ENCODE peak calls at places on chromosome 13, in nine cellular contexts. K, I, U, L, Z, T, N, D and O are unnamed samples.
A peak's percentile ranks its signal among the peaks of the same experiment; 100 is the strongest.

GRCh38 chr13:23695711-23696512 is 125.7 kb downstream of the TNFRSF19 start:
- DNase-seq in Z (no peak), L (no peak), N (peak; percentile 67), I (no peak), K (no peak), D (peak; percentile 73), U (peak; percentile 62), T (peak; percentile 30), O (no peak)

GRCh38 chr13:22077205-22077683 is 406.4 kb downstream of the FGF9 start:
- DNase-seq in U (no peak), L (no peak), I (no peak), Z (no peak), K (no peak), D (no peak), N (no peak), T (no peak), O (no peak)

GRCh38 chr13:95509521-95510315 is 42.8 kb upstream of the CLDN10 start:
- DNase-seq in N (no peak), I (peak; percentile 44), Z (peak; percentile 8), L (no peak), T (no peak), U (peak; percentile 84), D (no peak), K (no peak), O (no peak)

GRCh38 chr13:49248433-49249002 is 793 bp downstream of the CDADC1 start:
- DNase-seq in I (peak; percentile 6), U (no peak), L (no peak), K (no peak), D (no peak), Z (no peak), N (no peak), T (no peak), O (no peak)

GRCh38 chr13:99434258-99434788 is 66.9 kb upstream of the TM9SF2 start:
- DNase-seq in N (peak; percentile 73), U (no peak), Z (no peak), L (no peak), T (peak; percentile 70), I (no peak), K (no peak), D (no peak), O (no peak)

GRCh38 chr13:49220856-49221614 is 897 bp downstream of the MLNR start:
- DNase-seq in T (peak; percentile 7), N (peak; percentile 57), Z (no peak), L (no peak), U (no peak), K (no peak), D (no peak), I (no peak), O (no peak)

GRCh38 chr13:43307921-43308433 is 284.6 kb downstream of the DNAJC15 start:
- DNase-seq in U (peak; percentile 68), I (peak; percentile 16), D (peak; percentile 89), L (peak; percentile 89), N (no peak), K (no peak), T (no peak), Z (peak; percentile 87), O (peak; percentile 63)

GRCh38 chr13:24187185-24187584 is 26.7 kb downstream of the SPATA13 start:
- DNase-seq in I (peak; percentile 25), T (no peak), N (no peak), U (peak; percentile 58), K (no peak), Z (no peak), L (no peak), D (no peak), O (no peak)